ENCODE peak calls at places on chromosomes 12 and 14, in five cellular contexts. I is heart left ventricle, S is transverse colon, Z is IMR-90, P is hepatocyte. F is an unnamed sample.

GRCh38 chr12:1646908-1647669 is 18.1 kb downstream of the WNT5B start:
- DNase-seq in S (no peak), P (no peak), Z (no peak), I (no peak), F (no peak)

GRCh38 chr14:45066667-45067066 is 17.2 kb upstream of the PRPF39 start:
- DNase-seq in I (no peak), Z (no peak), P (no peak), S (no peak), F (no peak)

GRCh38 chr12:117125275-117125613 is 26.0 kb upstream of the TESC start:
- DNase-seq in I (no peak), S (no peak), P (peak; percentile 65), Z (peak; percentile 24), F (no peak)

GRCh38 chr14:77598366-77599050 is 17.9 kb downstream of the SPTLC2 start:
- DNase-seq in S (peak; percentile 37), P (no peak), I (no peak), Z (no peak), F (no peak)

GRCh38 chr12:126069549-126070165 is 1004.4 kb downstream of the AACS start:
- DNase-seq in S (peak; percentile 18), Z (peak; percentile 13), I (no peak), P (peak; percentile 67), F (no peak)

GRCh38 chr12:121637231-121637914 is 11.0 kb downstream of the ORAI1 start:
- DNase-seq in P (no peak), S (peak; percentile 50), Z (no peak), I (peak; percentile 33), F (no peak)

GRCh38 chr14:27435923-27436674 is 838.3 kb upstream of the NOVA1 start:
- DNase-seq in I (no peak), Z (no peak), S (no peak), P (no peak), F (no peak)

GRCh38 chr14:54564799-54565235 is 2.1 kb upstream of the SAMD4A start:
- DNase-seq in S (no peak), I (no peak), Z (peak; percentile 87), P (no peak), F (no peak)

GRCh38 chr14:55807059-55807499 is 227.1 kb downstream of the KTN1 start:
- DNase-seq in P (peak; percentile 81), I (peak; percentile 90), S (peak; percentile 96), Z (peak; percentile 80), F (peak; percentile 95)

GRCh38 chr14:68819260-68819691 is 26.4 kb upstream of the ZFP36L1 start:
- DNase-seq in S (peak; percentile 59), Z (peak; percentile 66), I (no peak), P (peak; percentile 85), F (peak; percentile 63)

GRCh38 chr12:31018106-31018890 is 55.4 kb upstream of the DDX11 start:
- DNase-seq in Z (no peak), P (no peak), S (no peak), I (no peak), F (no peak)

GRCh38 chr12:107131832-107132616 is 38.7 kb upstream of the CRY1 start:
- DNase-seq in S (no peak), Z (peak; percentile 68), I (no peak), P (peak; percentile 81), F (no peak)

GRCh38 chr14:90091393-90091792 is 29.6 kb downstream of the KCNK13 start:
- DNase-seq in S (no peak), Z (peak; percentile 20), P (no peak), I (no peak), F (no peak)

GRCh38 chr12:73892181-73892580 is 645.5 kb upstream of the ATXN7L3B start:
- DNase-seq in P (peak; percentile 10), Z (no peak), I (no peak), S (no peak), F (no peak)

GRCh38 chr12:22728989-22729388 is 104.0 kb downstream of the ETNK1 start:
- DNase-seq in Z (no peak), S (no peak), P (no peak), I (no peak), F (no peak)

GRCh38 chr12:113268621-113269020 is 47.4 kb downstream of the TPCN1 start:
- DNase-seq in Z (no peak), P (no peak), I (no peak), S (no peak), F (no peak)

GRCh38 chr14:39491134-39491541 is 58.9 kb upstream of the FBXO33 start:
- DNase-seq in Z (peak; percentile 52), P (peak; percentile 63), I (no peak), S (no peak), F (no peak)

GRCh38 chr14:74595006-74595735 is 16.9 kb downstream of the LTBP2 start:
- DNase-seq in Z (peak; percentile 73), S (peak; percentile 36), P (no peak), I (peak; percentile 87), F (no peak)

GRCh38 chr14:29724991-29725390 is 202.7 kb downstream of the PRKD1 start:
- DNase-seq in Z (peak; percentile 63), P (peak; percentile 62), S (no peak), I (no peak), F (no peak)

GRCh38 chr12:54991161-54991991 is 6.8 kb upstream of the TESPA1 start:
- DNase-seq in Z (no peak), S (no peak), I (no peak), P (no peak), F (no peak)

GRCh38 chr14:85241022-85241880 is 288.7 kb upstream of the FLRT2 start:
- DNase-seq in Z (no peak), P (no peak), S (no peak), I (no peak), F (no peak)

GRCh38 chr12:13891902-13892301 is 89.5 kb downstream of the GRIN2B start:
- DNase-seq in S (no peak), P (no peak), Z (no peak), I (no peak), F (no peak)

GRCh38 chr14:69945905-69946304 is 66.7 kb downstream of the SMOC1 start:
- DNase-seq in S (no peak), Z (no peak), P (no peak), I (no peak), F (no peak)

GRCh38 chr12:91877022-91877421 is 268.6 kb downstream of the BTG1 start:
- DNase-seq in I (peak; percentile 38), P (no peak), Z (peak; percentile 40), S (peak; percentile 64), F (no peak)

GRCh38 chr14:70166530-70167203 is 22.1 kb downstream of the SLC8A3 start:
- DNase-seq in Z (no peak), P (no peak), S (no peak), I (no peak), F (no peak)

GRCh38 chr14:50559990-50560928 is at the start of gene ATL1:
- DNase-seq in P (peak; percentile 80), I (peak; percentile 79), S (peak; percentile 68), Z (peak; percentile 74), F (peak; percentile 79)

GRCh38 chr14:50944647-50945413 is 547 bp upstream of the PYGL start:
- DNase-seq in S (peak; percentile 63), Z (peak; percentile 35), P (peak; percentile 54), I (peak; percentile 35), F (no peak)

GRCh38 chr12:40312982-40313576 is 88.3 kb downstream of the LRRK2 start:
- DNase-seq in Z (peak; percentile 31), P (peak; percentile 24), S (no peak), I (no peak), F (no peak)

GRCh38 chr14:28754209-28754985 is 12.2 kb upstream of the FOXG1 start:
- DNase-seq in I (no peak), P (peak; percentile 64), Z (peak; percentile 48), S (no peak), F (no peak)

GRCh38 chr12:123119808-123120207 is 31.1 kb downstream of the PITPNM2 start:
- DNase-seq in P (no peak), Z (no peak), I (no peak), S (no peak), F (no peak)
- H3K27ac ChIP-seq in P (no peak overlapping the region), Z (no peak overlapping the region), I (no peak overlapping the region), S (peak overlapping the region; percentile 59), F (no peak overlapping the region)

DNA sequence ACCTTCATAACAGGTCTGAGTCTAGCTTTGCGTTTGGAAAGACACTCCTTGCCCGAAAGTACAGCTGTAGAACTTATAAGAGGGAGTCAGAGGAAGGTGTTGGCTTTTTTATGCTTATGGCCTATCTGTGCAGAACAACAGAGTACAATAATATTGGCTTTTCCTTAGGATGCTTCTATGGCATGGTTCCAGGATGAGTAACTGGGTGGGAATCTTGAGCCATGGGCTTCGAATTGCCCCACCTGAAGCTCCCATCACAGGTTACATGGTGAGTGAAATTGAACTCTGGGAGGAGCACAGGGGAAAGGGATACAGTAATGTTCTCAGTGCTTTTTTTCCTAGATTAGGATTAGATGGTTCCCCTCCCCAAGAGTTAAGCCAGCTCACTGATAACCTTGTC is 13.0 kb downstream of the PARP2 start:
- DNase-seq in S (no peak), Z (peak; percentile 4), P (no peak), I (no peak), F (no peak)
- TF ChIP-seq CTCF in S (no peak), Z (no peak), P (no peak), I (no peak), F (no peak)

GRCh38 chr12:41437578-41437977 is 249.5 kb downstream of the PDZRN4 start:
- DNase-seq in S (no peak), I (no peak), P (no peak), Z (no peak), F (no peak)
- H3K27ac ChIP-seq in S (no peak overlapping the region), I (no peak overlapping the region), P (no peak overlapping the region), Z (no peak overlapping the region), F (no peak overlapping the region)

DNA sequence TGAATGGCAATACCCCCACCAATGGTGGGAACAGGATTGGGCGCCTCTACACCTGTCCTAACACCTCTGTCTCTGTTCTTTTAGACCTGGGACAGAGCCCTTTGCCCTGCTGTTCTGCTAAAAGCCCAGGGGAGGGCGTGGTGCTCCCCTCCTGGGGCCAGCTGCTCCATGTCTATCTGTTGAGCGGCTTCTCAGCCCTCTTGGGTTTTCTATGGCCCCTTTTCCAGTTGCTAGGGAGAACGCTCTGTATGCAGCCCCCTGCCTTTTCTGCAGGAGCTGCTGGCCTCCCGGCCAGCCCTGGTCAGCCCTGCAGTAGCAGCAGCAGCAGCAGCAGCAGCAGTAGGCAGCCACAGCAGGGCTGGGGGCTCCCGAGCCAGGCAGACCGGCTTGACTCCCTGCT is 1.2 kb downstream of the RTL1 start:
- DNase-seq in P (peak; percentile 53), S (no peak), I (no peak), Z (no peak), F (peak; percentile 36)
- TF ChIP-seq CTCF in P (peak; percentile 46), S (no peak), I (no peak), Z (peak; percentile 9), F (no peak)

GRCh38 chr12:49702676-49703228 is 4.5 kb downstream of the FMNL3 start:
- DNase-seq in I (no peak), S (no peak), P (no peak), Z (no peak), F (no peak)
- H3K27ac ChIP-seq in I (peak overlapping the region; percentile 98), S (no peak overlapping the region), P (no peak overlapping the region), Z (no peak overlapping the region), F (peak overlapping the region; percentile 43)

GRCh38 chr14:101313268-101313667 is 248.0 kb upstream of the DIO3 start:
- DNase-seq in I (no peak), Z (no peak), P (no peak), S (no peak), F (no peak)
- TF ChIP-seq CTCF in I (no peak), Z (no peak), P (no peak), S (no peak), F (no peak)